ENCODE peak calls at places on chromosomes 6 and 20, in seven cellular contexts. M is HCT116, G is PC-3, I is body of pancreas, R is stomach, P is adrenal gland, V is H1. F is an unnamed sample. For H3K4me1, the result is how much of the 10 kb centered on the place peaks cover.

GRCh38 chr6:168138436-168138835 is 59.4 kb upstream of the FRMD1 start:
- DNase-seq in M (no peak), G (no peak), I (no peak), R (no peak), P (no peak), V (no peak), F (no peak)

GRCh38 chr6:140051521-140052455 is 677.3 kb upstream of the CITED2 start:
- DNase-seq in M (no peak), G (peak), I (no peak), R (no peak), P (peak), V (no peak), F (peak)

GRCh38 chr6:138491020-138491419 is 8.3 kb downstream of the NHSL1 start:
- DNase-seq in M (no peak), G (no peak), I (no peak), R (no peak), P (no peak), V (no peak), F (peak)

GRCh38 chr20:33113387-33113908 is 34.0 kb downstream of the BPIFB4 start:
- DNase-seq in M (no peak), G (no peak), I (peak), R (no peak), P (no peak), V (no peak), F (no peak)

GRCh38 chr6:351011-351866 is 40.3 kb upstream of the IRF4 start:
- DNase-seq in M (no peak), G (no peak), I (no peak), R (no peak), P (no peak), V (no peak), F (no peak)

GRCh38 chr20:3367125-3367524 is 40.3 kb downstream of the DNAAF9 start:
- DNase-seq in M (no peak), G (no peak), I (no peak), R (no peak), P (no peak), V (no peak), F (no peak)

GRCh38 chr20:51021067-51022025 is 1.6 kb downstream of the KCNG1 start:
- DNase-seq in M (no peak), G (peak), I (no peak), R (no peak), P (no peak), V (peak), F (peak)

GRCh38 chr6:21887301-21888185 is 294.0 kb downstream of the SOX4 start:
- DNase-seq in M (no peak), G (peak), I (no peak), R (no peak), P (no peak), V (no peak), F (peak)

GRCh38 chr6:150025201-150025917 is at the start of gene RAET1L:
- DNase-seq in M (peak), G (peak), I (peak), R (peak), P (peak), V (no peak), F (peak)

GRCh38 chr6:23266536-23266935 is 697.2 kb downstream of the HDGFL1 start:
- DNase-seq in M (no peak), G (no peak), I (no peak), R (no peak), P (no peak), V (no peak), F (no peak)

GRCh38 chr20:10430000-10430466 is 4.0 kb downstream of the MKKS start:
- DNase-seq in M (no peak), G (peak), I (no peak), R (no peak), P (no peak), V (no peak), F (no peak)

GRCh38 chr6:163725008-163725941 is 310.8 kb downstream of the QKI start:
- DNase-seq in M (no peak), G (no peak), I (no peak), R (no peak), P (no peak), V (no peak), F (no peak)

GRCh38 chr6:157527471-157527907 is 146.5 kb downstream of the ZDHHC14 start:
- DNase-seq in M (no peak), G (no peak), I (no peak), R (no peak), P (peak), V (no peak), F (no peak)

GRCh38 chr6:55643868-55644267 is 64.9 kb upstream of the HMGCLL1 start:
- DNase-seq in M (no peak), G (peak), I (no peak), R (no peak), P (no peak), V (no peak), F (peak)

GRCh38 chr6:129605095-129605494 is 104.9 kb downstream of the ARHGAP18 start:
- DNase-seq in M (no peak), G (no peak), I (no peak), R (no peak), P (no peak), V (no peak), F (no peak)

GRCh38 chr6:20657274-20657800 is 123.1 kb downstream of the CDKAL1 start:
- DNase-seq in M (no peak), G (no peak), I (no peak), R (no peak), P (no peak), V (no peak), F (no peak)

GRCh38 chr6:50689210-50689609 is 24.1 kb upstream of the TFAP2D start:
- DNase-seq in M (no peak), G (no peak), I (no peak), R (no peak), P (no peak), V (no peak), F (no peak)

GRCh38 chr20:36408219-36408618 is 102.1 kb downstream of the DLGAP4 start:
- DNase-seq in M (no peak), G (peak), I (peak), R (peak), P (no peak), V (no peak), F (peak)

GRCh38 chr6:48613221-48613949 is 502.4 kb upstream of the PTCHD4 start:
- DNase-seq in M (no peak), G (no peak), I (no peak), R (no peak), P (no peak), V (no peak), F (no peak)

GRCh38 chr6:48610846-48611245 is 499.8 kb upstream of the PTCHD4 start:
- DNase-seq in M (no peak), G (peak), I (no peak), R (no peak), P (no peak), V (no peak), F (peak)

GRCh38 chr6:48614326-48614725 is 503.3 kb upstream of the PTCHD4 start:
- DNase-seq in M (no peak), G (no peak), I (no peak), R (no peak), P (no peak), V (no peak), F (no peak)

GRCh38 chr6:48615041-48615440 is 504.0 kb upstream of the PTCHD4 start:
- DNase-seq in M (no peak), G (peak), I (no peak), R (no peak), P (no peak), V (no peak), F (peak)

GRCh38 chr6:48611332-48611731 is 500.3 kb upstream of the PTCHD4 start:
- DNase-seq in M (no peak), G (peak), I (no peak), R (no peak), P (no peak), V (no peak), F (peak)
- TF ChIP-seq CTCF in M (no peak), G (no peak), I (no peak), R (no peak), P (no peak), V (no peak), F (no peak)

GRCh38 chr6:73452107-73452461 is at the start of gene CGAS:
- DNase-seq in M (no peak), G (peak), I (peak), R (peak), P (peak), V (no peak), F (peak)
- H3K27ac ChIP-seq in M (no peak), G (peak), I (no peak), R (peak), P (peak), V (no peak), F (peak)

GRCh38 chr6:136763255-136763654 is 29.0 kb downstream of the MAP3K5 start:
- DNase-seq in M (no peak), G (no peak), I (no peak), R (no peak), P (no peak), V (no peak), F (no peak)
- H3K4me1 ChIP-seq in M (under half), G (under half), I (half or more), R (half or more), P (half or more), V (under half), F (under half)

DNA sequence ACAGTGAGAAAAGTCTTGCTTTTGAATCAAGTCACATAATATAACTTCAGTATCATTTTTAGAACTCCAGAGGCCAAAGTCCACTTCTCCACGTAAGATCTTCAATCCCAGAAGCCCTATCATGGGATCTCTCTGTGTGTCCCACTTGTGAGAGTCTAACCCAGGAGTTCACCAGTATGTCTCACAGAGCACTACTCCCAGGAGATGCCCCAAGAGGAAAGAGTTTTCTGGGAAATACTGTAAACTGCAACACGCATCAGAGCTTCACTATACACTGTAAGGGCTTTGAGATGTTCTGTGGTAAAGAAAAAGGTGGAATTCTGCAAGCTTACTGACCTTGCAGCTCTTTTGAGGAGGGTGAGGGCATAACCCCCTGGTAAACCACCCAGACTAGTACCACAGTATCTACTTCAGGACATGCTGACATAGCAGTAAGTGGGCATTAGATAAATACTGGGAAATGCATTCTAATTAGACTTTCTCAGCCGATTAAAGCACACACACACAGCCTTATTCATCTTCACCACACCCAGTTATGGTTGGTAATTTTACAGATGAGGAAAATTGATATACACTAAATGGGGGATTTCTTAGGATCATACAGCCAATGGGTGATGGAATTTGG is 12.3 kb downstream of the DCBLD1 start:
- DNase-seq in M (no peak), G (no peak), I (no peak), R (no peak), P (no peak), V (no peak), F (no peak)
- TF ChIP-seq CTCF in M (no peak), G (no peak), I (no peak), R (no peak), P (no peak), V (no peak), F (no peak)

GRCh38 chr6:134943567-134944111 is 6.3 kb downstream of the ALDH8A1 start:
- DNase-seq in M (no peak), G (no peak), I (no peak), R (no peak), P (no peak), V (no peak), F (no peak)

GRCh38 chr6:134948142-134948541 is 1.8 kb downstream of the ALDH8A1 start:
- DNase-seq in M (no peak), G (no peak), I (no peak), R (no peak), P (no peak), V (no peak), F (no peak)

GRCh38 chr6:134948708-134949107 is 1.2 kb downstream of the ALDH8A1 start:
- DNase-seq in M (no peak), G (no peak), I (no peak), R (no peak), P (no peak), V (no peak), F (no peak)

GRCh38 chr6:134949927-134950326 is at the start of gene ALDH8A1:
- DNase-seq in M (no peak), G (no peak), I (no peak), R (no peak), P (no peak), V (no peak), F (no peak)

DNA sequence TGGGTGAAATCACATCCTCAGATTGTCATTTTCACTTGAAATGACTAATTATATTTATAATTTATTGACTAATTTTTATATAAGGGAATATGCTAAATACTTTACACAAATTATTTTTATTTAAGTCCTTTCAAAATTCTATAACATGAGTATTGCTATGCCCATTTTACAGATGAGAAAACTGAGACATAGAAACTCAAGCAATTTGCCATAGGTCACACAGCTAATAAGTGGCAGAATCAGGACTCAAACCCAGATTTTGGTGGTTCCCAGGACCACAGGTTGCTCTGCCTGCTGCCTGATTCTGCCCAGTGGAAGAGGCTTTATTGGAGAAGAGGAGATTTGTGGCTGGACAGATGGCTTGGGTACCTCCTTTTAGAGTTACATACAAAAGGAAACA is 4.9 kb downstream of the ALDH8A1 start:
- DNase-seq in M (no peak), G (no peak), I (no peak), R (no peak), P (no peak), V (no peak), F (no peak)
- H3K27ac ChIP-seq in M (no peak), G (no peak), I (no peak), R (no peak), P (no peak), V (no peak), F (no peak)

GRCh38 chr6:90127589-90127988 is 169.1 kb downstream of the BACH2 start:
- DNase-seq in M (no peak), G (no peak), I (no peak), R (no peak), P (no peak), V (no peak), F (no peak)

GRCh38 chr6:90123796-90124195 is 172.8 kb downstream of the BACH2 start:
- DNase-seq in M (no peak), G (no peak), I (no peak), R (no peak), P (peak), V (no peak), F (peak)

GRCh38 chr6:90121982-90122381 is 174.7 kb downstream of the BACH2 start:
- DNase-seq in M (no peak), G (peak), I (no peak), R (no peak), P (no peak), V (no peak), F (no peak)

GRCh38 chr6:90126178-90126577 is 170.5 kb downstream of the BACH2 start:
- DNase-seq in M (no peak), G (no peak), I (no peak), R (no peak), P (no peak), V (no peak), F (no peak)

GRCh38 chr6:90124904-90125510 is 171.6 kb downstream of the BACH2 start:
- DNase-seq in M (no peak), G (no peak), I (no peak), R (no peak), P (no peak), V (no peak), F (no peak)
- H3K4me1 ChIP-seq in M (under half), G (under half), I (under half), R (under half), P (under half), V (under half), F (under half)

F was measured in fibroblast of lung.